ENCODE peak calls at places on chromosomes 3 and 15, in five cellular contexts. N, G, Y, A and L are unnamed samples.

GRCh38 chr15:52295421-52295991 is at the start of gene MYO5C:
- DNase-seq in N (peak; percentile 94), A (peak; percentile 68), G (no peak), Y (peak; percentile 28), L (no peak)

GRCh38 chr15:51846463-51847230 is 17.2 kb downstream of the TMOD3 start:
- DNase-seq in G (peak; percentile 68), Y (no peak), A (no peak), N (no peak), L (no peak)

GRCh38 chr3:126135398-126136076 is 44.8 kb downstream of the ALDH1L1 start:
- DNase-seq in Y (no peak), N (peak; percentile 38), G (no peak), A (no peak), L (no peak)

GRCh38 chr3:194327414-194328079 is 23.6 kb downstream of the CPN2 start:
- DNase-seq in Y (no peak), N (no peak), A (no peak), G (no peak), L (no peak)

GRCh38 chr15:69812881-69813280 is 284.8 kb downstream of the TLE3 start:
- DNase-seq in Y (no peak), G (peak; percentile 48), A (no peak), N (peak; percentile 72), L (no peak)

GRCh38 chr3:18099611-18100010 is 325.5 kb downstream of the SATB1 start:
- DNase-seq in N (no peak), G (no peak), A (no peak), Y (no peak), L (no peak)

GRCh38 chr3:8845641-8846040 is 76.2 kb upstream of the OXTR start:
- DNase-seq in Y (no peak), A (no peak), N (no peak), G (no peak), L (no peak)

GRCh38 chr15:75713338-75713895 is 769 bp upstream of the CSPG4 start:
- DNase-seq in N (no peak), Y (no peak), G (peak; percentile 29), A (no peak), L (no peak)

GRCh38 chr3:134104031-134104430 is 74.3 kb upstream of the SLCO2A1 start:
- DNase-seq in G (no peak), A (no peak), Y (no peak), N (no peak), L (no peak)

GRCh38 chr3:172156309-172156998 is 117.1 kb downstream of the FNDC3B start:
- DNase-seq in Y (no peak), A (no peak), G (no peak), N (no peak), L (no peak)

DNA sequence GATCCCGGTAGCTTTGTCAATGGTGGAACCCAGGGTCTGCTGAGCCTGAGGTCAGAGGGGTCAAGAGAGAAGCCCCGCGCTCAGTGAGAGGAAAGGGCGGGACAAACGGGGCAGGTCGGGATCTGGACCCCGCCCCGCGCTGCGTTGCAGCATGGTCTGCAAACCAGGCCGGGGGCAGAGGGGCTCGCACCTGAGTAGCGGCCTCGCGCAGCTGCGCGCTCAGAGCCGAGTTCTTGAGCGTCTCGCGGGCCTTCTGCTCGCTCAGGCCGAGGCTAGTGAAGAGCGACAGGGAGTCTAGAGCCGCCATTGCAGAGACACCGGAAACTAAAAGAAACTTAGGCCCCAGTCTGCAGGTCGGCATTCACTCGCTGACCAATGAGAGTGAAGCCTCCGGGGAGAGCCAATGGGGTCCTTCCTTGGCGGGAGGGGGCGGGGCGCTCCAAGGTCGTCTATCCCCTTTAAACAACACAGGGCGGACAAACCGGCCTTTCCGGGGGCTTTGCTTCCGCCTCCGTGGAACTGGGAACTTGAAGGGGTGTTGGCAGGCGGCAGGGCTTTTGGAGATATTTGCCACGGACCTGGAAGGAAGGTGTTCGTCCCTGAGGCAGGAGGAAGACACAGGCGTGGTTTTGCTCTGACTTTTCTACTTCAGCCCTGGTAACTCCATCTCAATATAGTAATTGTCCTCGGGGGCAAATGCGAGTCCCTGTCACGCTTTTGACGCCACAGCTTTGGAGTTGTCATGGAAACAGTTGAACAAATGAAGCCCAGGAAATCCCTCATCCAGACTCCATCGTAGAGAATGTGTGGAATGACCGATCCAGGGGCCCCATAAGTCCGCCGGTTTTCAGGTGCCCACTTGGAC is at the start of gene QARS1:
- DNase-seq in A (peak; percentile 94), Y (peak; percentile 98), G (peak; percentile 93), N (peak; percentile 96), L (peak; percentile 97)
- TF ChIP-seq POLR2AphosphoS5 in A (peak; percentile 87), Y (peak; percentile 88), G (peak; percentile 64), N (peak; percentile 52), L (peak; percentile 89)

DNA sequence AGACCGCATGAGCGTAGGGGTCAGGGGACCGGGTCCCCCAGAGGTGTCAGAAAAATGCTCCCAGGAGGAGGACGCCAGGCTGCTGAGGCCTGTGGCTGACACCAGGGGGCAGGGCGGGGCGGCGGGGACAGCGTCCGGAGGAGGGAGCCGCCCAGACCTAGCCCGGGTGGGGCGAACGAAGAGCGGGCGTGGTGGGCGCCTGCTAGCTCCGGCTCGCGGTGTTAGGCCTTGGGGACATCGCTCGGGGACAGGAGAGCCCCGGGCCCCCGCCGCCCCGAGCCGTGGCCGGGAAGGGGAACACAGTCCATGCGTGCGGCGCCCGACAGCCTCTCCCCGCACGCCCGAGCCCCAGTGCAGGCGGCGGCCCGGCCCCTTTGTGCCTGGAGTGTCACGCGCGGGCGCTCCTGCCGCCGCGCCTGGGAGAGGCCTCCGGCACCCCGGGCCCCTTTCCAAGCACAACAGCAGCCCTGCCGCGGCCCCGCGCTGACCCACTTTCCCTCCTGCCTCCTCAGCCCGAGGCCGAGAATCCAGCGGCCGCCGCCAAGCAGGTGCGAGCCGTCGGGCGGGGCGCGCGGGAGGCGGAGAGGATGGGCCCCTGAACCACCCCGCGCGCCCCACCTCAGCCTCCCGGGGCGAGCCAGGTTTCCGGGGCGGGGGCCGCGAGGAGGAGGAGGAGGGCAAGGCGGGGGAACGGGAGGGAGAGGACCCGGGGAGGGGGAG is 111.0 kb upstream of the KLF13 start:
- DNase-seq in N (peak; percentile 91), A (peak; percentile 54), Y (peak; percentile 90), G (peak; percentile 73), L (peak; percentile 90)
- TF ChIP-seq POLR2A in N (no peak), A (peak; percentile 53), Y (no peak), G (no peak), L (peak; percentile 39)

GRCh38 chr3:170055209-170055608 is 17.4 kb downstream of the GPR160 start:
- DNase-seq in G (no peak), A (no peak), Y (no peak), N (peak; percentile 28), L (peak; percentile 29)
- TF ChIP-seq TAF1 in G (no peak), A (no peak), Y (no peak), N (no peak), L (no peak)

GRCh38 chr3:150743508-150743907 is 19.5 kb downstream of the SIAH2 start:
- DNase-seq in Y (no peak), G (no peak), N (no peak), A (no peak), L (no peak)
- TF ChIP-seq POLR2AphosphoS5 in Y (no peak), G (no peak), N (no peak), A (no peak), L (no peak)

DNA sequence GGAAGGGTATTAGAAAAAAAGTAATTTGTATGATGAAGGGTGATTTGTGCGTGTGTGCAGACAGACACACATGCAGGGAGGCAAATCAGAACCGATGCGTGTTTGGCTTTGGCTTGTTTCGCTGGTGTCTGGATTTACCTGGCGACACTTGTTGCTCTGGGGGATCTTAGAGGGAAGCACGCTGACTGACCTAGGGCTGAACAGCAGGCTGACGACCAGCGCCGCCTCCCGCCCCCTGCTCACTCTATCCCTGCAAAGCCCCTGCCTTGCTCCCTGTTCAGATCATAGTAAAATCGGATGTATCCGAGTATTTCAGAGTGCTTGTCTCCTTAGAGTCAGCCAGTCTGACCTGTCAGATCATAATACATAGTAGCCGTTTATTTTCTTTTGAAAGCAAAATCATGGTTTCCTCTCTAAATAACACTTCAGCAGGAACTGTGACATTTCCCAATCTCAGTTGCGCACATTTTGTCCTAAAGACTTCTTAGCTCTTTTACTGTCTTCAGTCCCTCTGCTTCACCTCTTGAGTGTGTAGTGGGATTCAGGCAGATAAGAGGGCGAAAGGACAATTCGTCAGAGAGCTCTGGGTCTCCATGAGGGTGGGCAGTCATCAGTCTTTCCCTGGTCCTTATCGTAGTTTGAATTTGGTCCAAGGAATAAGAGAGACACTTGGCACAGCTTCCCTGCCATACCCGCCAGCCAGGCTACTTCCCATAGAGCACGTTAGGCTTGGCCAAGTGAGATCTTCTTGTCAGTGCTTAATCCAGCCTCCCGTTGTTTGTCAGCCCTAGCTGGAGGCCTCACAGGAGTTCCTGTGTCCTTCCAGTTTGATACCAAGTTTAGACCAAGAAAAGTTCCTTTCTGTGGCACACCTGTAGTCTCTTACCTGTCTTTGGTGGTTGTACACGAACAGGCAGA is 97.4 kb downstream of the PGPEP1L start:
- DNase-seq in N (no peak), Y (no peak), A (no peak), G (no peak), L (no peak)
- TF ChIP-seq POLR2A in N (no peak), Y (no peak), A (no peak), G (no peak), L (no peak)

DNA sequence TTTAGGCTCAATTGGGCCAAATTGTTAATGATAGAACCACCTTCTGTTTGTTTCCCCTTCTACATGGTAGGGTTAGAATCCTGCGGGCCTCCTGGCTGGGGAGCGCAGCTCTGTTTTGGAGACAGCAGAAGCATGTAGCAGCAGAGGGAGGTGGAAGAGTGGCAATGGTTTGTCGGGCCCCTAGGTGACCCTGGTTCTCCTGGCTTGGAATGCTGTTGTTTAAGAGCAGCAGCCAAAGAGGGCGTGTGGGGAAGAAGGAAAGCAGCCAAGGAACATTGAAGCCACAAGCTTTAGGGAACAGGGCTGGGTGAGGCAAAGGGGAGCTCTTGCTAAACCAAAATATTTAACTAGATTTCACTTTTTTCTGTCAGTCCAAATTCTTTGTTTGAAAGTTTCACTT is 213.7 kb upstream of the NR2E3 start:
- DNase-seq in Y (no peak), N (no peak), G (no peak), A (no peak), L (no peak)
- TF ChIP-seq TAF1 in Y (no peak), N (no peak), G (no peak), A (no peak), L (no peak)